ENCODE peak calls at places on chromosome 15, in five cellular contexts. M is GM23248, N is HCT116, L is IMR-90, P is small intestine. S is an unnamed sample.
A peak's percentile ranks its signal among the peaks of the same experiment; 100 is the strongest.

GRCh38 chr15:32736351-32737061 is 18.7 kb downstream of the GREM1 start:
- DNase-seq in N (no peak), L (peak; percentile 58), P (no peak), M (peak; percentile 53), S (no peak)

GRCh38 chr15:38613085-38613484 is 48.5 kb upstream of the RASGRP1 start:
- DNase-seq in N (no peak), M (no peak), L (no peak), P (no peak), S (no peak)

GRCh38 chr15:75696303-75696657 is 16.4 kb downstream of the CSPG4 start:
- DNase-seq in P (no peak), L (no peak), N (no peak), M (no peak), S (no peak)

GRCh38 chr15:76803049-76803571 is 102.0 kb downstream of the SCAPER start:
- DNase-seq in L (no peak), M (no peak), P (no peak), N (no peak), S (no peak)

GRCh38 chr15:78216276-78217229 is 17.8 kb downstream of the ACSBG1 start:
- DNase-seq in M (peak; percentile 76), P (peak; percentile 99), N (no peak), L (no peak), S (peak; percentile 95)

GRCh38 chr15:25859838-25860645 is 3.1 kb downstream of the ATP10A start:
- DNase-seq in P (peak; percentile 10), N (no peak), L (no peak), M (peak; percentile 54), S (no peak)

GRCh38 chr15:95857124-95857757 is 473.3 kb upstream of the NR2F2 start:
- DNase-seq in L (peak; percentile 90), P (no peak), M (peak; percentile 65), N (no peak), S (no peak)

GRCh38 chr15:56672721-56673120 is 60.6 kb downstream of the ZNF280D start:
- DNase-seq in L (peak; percentile 79), N (no peak), M (peak; percentile 59), P (no peak), S (no peak)

GRCh38 chr15:51775967-51776816 is 24.8 kb downstream of the TMOD2 start:
- DNase-seq in M (peak; percentile 61), P (peak; percentile 73), N (peak; percentile 41), L (peak; percentile 55), S (peak; percentile 65)

GRCh38 chr15:39631357-39631756 is 50.5 kb downstream of the THBS1 start:
- DNase-seq in P (no peak), M (peak; percentile 75), L (peak; percentile 45), N (no peak), S (no peak)

GRCh38 chr15:83657549-83657948 is 3.6 kb downstream of the ADAMTSL3 start:
- DNase-seq in N (peak; percentile 6), P (no peak), M (peak; percentile 3), L (no peak), S (no peak)

GRCh38 chr15:63079938-63080626 is 37.5 kb downstream of the TPM1 start:
- DNase-seq in N (peak; percentile 12), L (peak; percentile 78), M (peak; percentile 84), P (no peak), S (no peak)

GRCh38 chr15:34109775-34110663 is 8.1 kb downstream of the PGBD4 start:
- DNase-seq in N (peak; percentile 29), M (peak; percentile 67), P (no peak), L (peak; percentile 60), S (no peak)

GRCh38 chr15:74901612-74902063 is 5.0 kb downstream of the FAM219B start:
- DNase-seq in L (peak; percentile 46), M (peak; percentile 59), P (peak; percentile 77), N (no peak), S (peak; percentile 75)

GRCh38 chr15:41965441-41966413 is 6.6 kb downstream of the EHD4 start:
- DNase-seq in L (peak; percentile 41), N (no peak), P (no peak), M (peak; percentile 39), S (no peak)

GRCh38 chr15:93428135-93428534 is 339.1 kb upstream of the RGMA start:
- DNase-seq in P (no peak), M (no peak), L (no peak), N (peak; percentile 19), S (no peak)

GRCh38 chr15:73922186-73923151 is 3.8 kb upstream of the LOXL1 start:
- DNase-seq in N (no peak), M (peak; percentile 84), P (no peak), L (peak; percentile 70), S (no peak)

GRCh38 chr15:22850055-22850454 is 11.6 kb downstream of the NIPA2 start:
- DNase-seq in M (peak; percentile 39), P (no peak), L (peak; percentile 62), N (no peak), S (no peak)

GRCh38 chr15:67062365-67062985 is 2.9 kb upstream of the SMAD3 start:
- DNase-seq in L (no peak), M (no peak), P (peak; percentile 90), N (no peak), S (peak; percentile 65)

GRCh38 chr15:40245666-40246065 is 6.8 kb downstream of the PAK6 start:
- DNase-seq in M (no peak), L (no peak), N (no peak), P (no peak), S (no peak)

GRCh38 chr15:22839046-22839705 is 710 bp downstream of the NIPA2 start:
- DNase-seq in M (peak; percentile 48), P (peak; percentile 23), N (no peak), L (no peak), S (no peak)

GRCh38 chr15:78206326-78207109 is 27.8 kb downstream of the ACSBG1 start:
- DNase-seq in P (no peak), N (no peak), L (peak; percentile 14), M (peak; percentile 58), S (peak; percentile 15)

GRCh38 chr15:52392008-52392687 is 96.5 kb upstream of the MYO5C start:
- DNase-seq in N (no peak), M (peak; percentile 87), L (peak; percentile 45), P (no peak), S (no peak)

GRCh38 chr15:68725736-68726135 is 95.0 kb downstream of the ANP32A start:
- DNase-seq in P (peak; percentile 8), M (peak; percentile 54), N (no peak), L (peak; percentile 53), S (peak; percentile 28)

GRCh38 chr15:48332642-48333034 is 1.4 kb downstream of the DUT start:
- DNase-seq in N (no peak), P (peak; percentile 11), M (no peak), L (no peak), S (peak; percentile 22)

GRCh38 chr15:90911906-90912769 is 9.0 kb downstream of the MAN2A2 start:
- DNase-seq in M (no peak), P (no peak), N (no peak), L (no peak), S (no peak)

GRCh38 chr15:90914240-90915080 is 11.4 kb downstream of the MAN2A2 start:
- DNase-seq in M (no peak), N (no peak), P (no peak), L (no peak), S (no peak)

GRCh38 chr15:90915216-90915807 is 12.2 kb downstream of the MAN2A2 start:
- DNase-seq in N (no peak), L (no peak), P (no peak), M (no peak), S (no peak)

GRCh38 chr15:90912770-90913075 is 9.6 kb downstream of the MAN2A2 start:
- DNase-seq in L (no peak), N (no peak), M (no peak), P (no peak), S (no peak)

GRCh38 chr15:90913398-90913944 is 10.4 kb downstream of the MAN2A2 start:
- DNase-seq in L (no peak), P (no peak), N (no peak), M (no peak), S (no peak)
- H3K4me1 ChIP-seq in L (peaks cover 10% of the 10 kb centered on the region), P (no peaks in the 10 kb centered on the region), N (no peaks in the 10 kb centered on the region), M (no peaks in the 10 kb centered on the region), S (no peaks in the 10 kb centered on the region)

GRCh38 chr15:45640610-45641009 is 5.8 kb downstream of the SQOR start:
- DNase-seq in N (peak; percentile 23), P (peak; percentile 31), L (peak; percentile 96), M (peak; percentile 95), S (no peak)
- H3K4me3 ChIP-seq in N (no peak overlapping the region), P (no peak overlapping the region), L (no peak overlapping the region), M (peak overlapping the region; percentile 19), S (no peak overlapping the region)

DNA sequence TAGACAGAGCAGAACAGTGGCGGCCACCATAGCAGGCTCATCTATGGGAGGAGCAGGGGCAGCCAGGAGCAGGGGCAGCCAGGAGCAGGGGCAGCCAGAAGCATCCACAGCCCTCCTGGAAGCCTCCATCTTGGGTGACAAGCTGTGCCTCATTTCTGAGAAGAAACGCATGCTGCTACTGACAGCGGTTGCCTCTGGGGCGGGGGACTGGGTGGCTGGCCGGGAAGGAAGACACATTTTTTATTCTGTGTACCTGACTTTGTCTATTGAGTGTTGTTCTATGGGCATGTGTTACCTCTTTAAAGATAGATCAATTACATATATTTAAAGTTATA is 71.5 kb upstream of the KLF13 start:
- DNase-seq in L (no peak), N (no peak), P (no peak), M (no peak), S (no peak)
- H3K4me1 ChIP-seq in L (no peaks in the 10 kb centered on the region), N (no peaks in the 10 kb centered on the region), P (peaks cover 5% of the 10 kb centered on the region), M (no peaks in the 10 kb centered on the region), S (peaks cover 18% of the 10 kb centered on the region)

GRCh38 chr15:89857673-89858072 is 36.1 kb downstream of the AP3S2 start:
- DNase-seq in P (peak; percentile 96), M (no peak), N (no peak), L (no peak), S (peak; percentile 82)

GRCh38 chr15:89858661-89859458 is 34.9 kb downstream of the AP3S2 start:
- DNase-seq in N (no peak), P (peak; percentile 95), M (no peak), L (no peak), S (no peak)

GRCh38 chr15:89851665-89852341 is 37.2 kb upstream of the ANPEP start:
- DNase-seq in P (peak; percentile 66), N (no peak), M (no peak), L (no peak), S (no peak)

GRCh38 chr15:89852342-89853005 is 37.8 kb upstream of the ANPEP start:
- DNase-seq in N (no peak), P (peak; percentile 61), M (no peak), L (no peak), S (peak; percentile 61)

GRCh38 chr15:89855948-89856347 is 37.8 kb downstream of the AP3S2 start:
- DNase-seq in M (no peak), N (no peak), L (no peak), P (no peak), S (no peak)
- H3K4me3 ChIP-seq in M (no peak overlapping the region), N (no peak overlapping the region), L (no peak overlapping the region), P (no peak overlapping the region), S (no peak overlapping the region)

GRCh38 chr15:64854526-64854925 is 12.8 kb downstream of the PLEKHO2 start:
- DNase-seq in M (no peak), N (no peak), L (no peak), P (no peak), S (no peak)
- H3K4me1 ChIP-seq in M (peaks cover 70% of the 10 kb centered on the region), N (peaks cover 7% of the 10 kb centered on the region), L (peaks cover 69% of the 10 kb centered on the region), P (peaks cover 22% of the 10 kb centered on the region), S (no peaks in the 10 kb centered on the region)

GRCh38 chr15:89495638-89496145 is 691 bp downstream of the RHCG start:
- DNase-seq in M (no peak), N (no peak), L (no peak), P (no peak), S (no peak)
- H3K4me3 ChIP-seq in M (no peak overlapping the region), N (no peak overlapping the region), L (no peak overlapping the region), P (no peak overlapping the region), S (no peak overlapping the region)

GRCh38 chr15:85479071-85479647 is 98.8 kb downstream of the AKAP13 start:
- DNase-seq in M (peak; percentile 69), L (peak; percentile 62), P (no peak), N (no peak), S (no peak)
- H3K4me1 ChIP-seq in M (peaks cover 62% of the 10 kb centered on the region), L (peaks cover 19% of the 10 kb centered on the region), P (peaks cover 2% of the 10 kb centered on the region), N (peaks cover 37% of the 10 kb centered on the region), S (no peaks in the 10 kb centered on the region)

S was measured in colonic mucosa.